ENCODE peak calls at places on chromosome 13, in seven cellular contexts. W is K562, B is GM12878, A is H1, Z is SK-N-SH, Q is HCT116, E is HepG2. K is an unnamed sample.
A peak's percentile ranks its signal among the peaks of the same experiment; 100 is the strongest.

GRCh38 chr13:71922191-71922590 is 55.2 kb upstream of the DACH1 start:
- DNase-seq in W (no peak), B (no peak), A (no peak), Z (no peak), Q (no peak), E (no peak), K (no peak)

GRCh38 chr13:36814465-36814864 is 4.6 kb upstream of the RFXAP start:
- DNase-seq in W (peak; percentile 86), B (no peak), A (no peak), Z (no peak), Q (no peak), E (no peak), K (no peak)

GRCh38 chr13:24497742-24498141 is 14.8 kb downstream of the PARP4 start:
- DNase-seq in W (no peak), B (no peak), A (no peak), Z (no peak), Q (no peak), E (peak; percentile 10), K (no peak)

GRCh38 chr13:53028637-53029121 is at the start of gene OLFM4:
- DNase-seq in W (no peak), B (no peak), A (no peak), Z (no peak), Q (no peak), E (no peak), K (no peak)

GRCh38 chr13:51619614-51620013 is 35.4 kb downstream of the WDFY2 start:
- DNase-seq in W (no peak), B (no peak), A (no peak), Z (no peak), Q (no peak), E (no peak), K (no peak)

GRCh38 chr13:47472516-47472915 is 528.6 kb downstream of the SUCLA2 start:
- DNase-seq in W (no peak), B (no peak), A (no peak), Z (no peak), Q (no peak), E (no peak), K (peak; percentile 42)

GRCh38 chr13:45728759-45729158 is 26.6 kb downstream of the CBY2 start:
- DNase-seq in W (peak; percentile 27), B (no peak), A (peak; percentile 36), Z (no peak), Q (peak; percentile 45), E (peak; percentile 57), K (no peak)

GRCh38 chr13:113835461-113836274 is 28.2 kb downstream of the GAS6 start:
- DNase-seq in W (no peak), B (no peak), A (no peak), Z (peak; percentile 56), Q (no peak), E (no peak), K (no peak)

GRCh38 chr13:89279374-89279773 is 1608.2 kb downstream of the SLITRK5 start:
- DNase-seq in W (no peak), B (no peak), A (no peak), Z (no peak), Q (no peak), E (no peak), K (no peak)

GRCh38 chr13:100300213-100300612 is 211.3 kb downstream of the PCCA start:
- DNase-seq in W (no peak), B (no peak), A (no peak), Z (peak; percentile 23), Q (no peak), E (no peak), K (no peak)

GRCh38 chr13:73985789-73986188 is 148.4 kb downstream of the KLF12 start:
- DNase-seq in W (no peak), B (no peak), A (no peak), Z (no peak), Q (no peak), E (no peak), K (no peak)

GRCh38 chr13:64154514-64154913 is 2738.9 kb upstream of the PCDH20 start:
- DNase-seq in W (no peak), B (no peak), A (no peak), Z (peak; percentile 4), Q (peak; percentile 4), E (no peak), K (no peak)

GRCh38 chr13:99179460-99179859 is 21.2 kb upstream of the UBAC2 start:
- DNase-seq in W (no peak), B (no peak), A (no peak), Z (no peak), Q (no peak), E (no peak), K (no peak)

GRCh38 chr13:113367020-113367560 is 3.2 kb upstream of the GRTP1 start:
- DNase-seq in W (no peak), B (no peak), A (no peak), Z (no peak), Q (no peak), E (no peak), K (no peak)

GRCh38 chr13:44810067-44810840 is 179.0 kb downstream of the NUFIP1 start:
- DNase-seq in W (no peak), B (no peak), A (no peak), Z (peak; percentile 26), Q (no peak), E (no peak), K (no peak)

GRCh38 chr13:65789815-65790214 is 1440.3 kb downstream of the PCDH9 start:
- DNase-seq in W (no peak), B (no peak), A (no peak), Z (no peak), Q (no peak), E (no peak), K (no peak)

GRCh38 chr13:90706631-90707030 is 640.9 kb upstream of the MIR17HG start:
- DNase-seq in W (no peak), B (no peak), A (no peak), Z (no peak), Q (no peak), E (no peak), K (no peak)

GRCh38 chr13:109998808-109999528 is 212.6 kb upstream of the IRS2 start:
- DNase-seq in W (no peak), B (no peak), A (no peak), Z (no peak), Q (no peak), E (no peak), K (no peak)

GRCh38 chr13:98285852-98286594 is 109.0 kb upstream of the RNF113B start:
- DNase-seq in W (no peak), B (no peak), A (no peak), Z (no peak), Q (no peak), E (no peak), K (no peak)

GRCh38 chr13:63864171-63864902 is 2448.7 kb upstream of the PCDH20 start:
- DNase-seq in W (no peak), B (no peak), A (no peak), Z (no peak), Q (no peak), E (no peak), K (no peak)

GRCh38 chr13:113077566-113077952 is 28.0 kb upstream of the F7 start:
- DNase-seq in W (no peak), B (no peak), A (no peak), Z (no peak), Q (no peak), E (no peak), K (no peak)

GRCh38 chr13:66546534-66547379 is 683.4 kb downstream of the PCDH9 start:
- DNase-seq in W (no peak), B (no peak), A (no peak), Z (no peak), Q (no peak), E (no peak), K (no peak)

GRCh38 chr13:29566206-29566605 is 29.3 kb downstream of the SLC7A1 start:
- DNase-seq in W (no peak), B (no peak), A (no peak), Z (no peak), Q (no peak), E (no peak), K (no peak)

GRCh38 chr13:29568731-29569130 is 26.8 kb downstream of the SLC7A1 start:
- DNase-seq in W (no peak), B (no peak), A (no peak), Z (no peak), Q (no peak), E (no peak), K (no peak)

GRCh38 chr13:29564828-29565227 is 30.7 kb downstream of the SLC7A1 start:
- DNase-seq in W (no peak), B (no peak), A (no peak), Z (no peak), Q (no peak), E (no peak), K (no peak)

GRCh38 chr13:29567411-29567810 is 28.1 kb downstream of the SLC7A1 start:
- DNase-seq in W (no peak), B (no peak), A (no peak), Z (no peak), Q (no peak), E (no peak), K (no peak)

GRCh38 chr13:29566864-29567263 is 28.6 kb downstream of the SLC7A1 start:
- DNase-seq in W (no peak), B (no peak), A (no peak), Z (no peak), Q (no peak), E (no peak), K (no peak)
- TF ChIP-seq YY1 in W (no peak), B (no peak), A (no peak), Z (no peak), Q (no peak), E (no peak), K (no peak)

DNA sequence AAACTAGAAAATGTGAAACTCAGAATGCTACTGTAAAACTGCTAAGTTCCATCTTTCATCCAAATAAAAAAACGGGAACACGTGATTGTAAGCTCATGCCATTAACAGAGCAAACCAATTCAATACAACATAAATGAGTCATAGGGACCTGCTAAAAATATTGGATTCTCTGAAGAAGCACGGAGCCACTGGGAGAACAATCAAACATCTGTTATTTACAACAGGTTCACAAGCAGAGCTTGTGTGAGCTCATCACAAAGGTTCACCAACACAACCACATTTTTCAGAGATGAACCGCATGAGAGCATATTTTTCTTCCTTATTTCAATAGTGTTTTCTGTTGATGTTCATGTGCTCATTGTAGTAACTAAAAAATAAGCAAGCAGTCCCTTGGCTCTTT is 546.0 kb downstream of the LIG4 start:
- DNase-seq in W (no peak), B (no peak), A (no peak), Z (no peak), Q (no peak), E (no peak), K (no peak)
- TF ChIP-seq YY1 in W (no peak), B (no peak), A (no peak), Z (no peak), Q (no peak), E (no peak), K (no peak)

GRCh38 chr13:50389726-50390125 is 374.5 kb downstream of the KCNRG start:
- DNase-seq in W (no peak), B (no peak), A (no peak), Z (no peak), Q (no peak), E (no peak), K (no peak)
- TF ChIP-seq YY1 in W (no peak), B (no peak), A (no peak), Z (no peak), Q (no peak), E (no peak), K (no peak)

GRCh38 chr13:104114111-104114510 is 1047.9 kb upstream of the SLC10A2 start:
- DNase-seq in W (no peak), B (no peak), A (no peak), Z (no peak), Q (no peak), E (no peak), K (no peak)

GRCh38 chr13:104105418-104106355 is 1039.5 kb upstream of the SLC10A2 start:
- DNase-seq in W (no peak), B (no peak), A (no peak), Z (no peak), Q (no peak), E (no peak), K (no peak)

GRCh38 chr13:104106705-104107393 is 1040.6 kb upstream of the SLC10A2 start:
- DNase-seq in W (no peak), B (no peak), A (peak; percentile 1), Z (no peak), Q (no peak), E (no peak), K (no peak)

GRCh38 chr13:104111031-104111430 is 1044.8 kb upstream of the SLC10A2 start:
- DNase-seq in W (no peak), B (no peak), A (no peak), Z (no peak), Q (no peak), E (no peak), K (no peak)
- TF ChIP-seq YY1 in W (no peak), B (no peak), A (no peak), Z (no peak), Q (no peak), E (no peak), K (no peak)